ENCODE peak calls at places on chromosomes 16 and 17, in five cellular contexts. R is mucosa of descending colon, K is dorsolateral prefrontal cortex, Q is glutamatergic neuron, Y is IMR-90. M is an unnamed sample.

GRCh38 chr16:55643161-55643970 is 12.4 kb upstream of the SLC6A2 start:
- DNase-seq in R (peak), K (no peak), Q (no peak), Y (peak), M (no peak)

GRCh38 chr16:78184554-78185183 is 85.2 kb downstream of the WWOX start:
- DNase-seq in R (no peak), K (no peak), Q (no peak), Y (peak), M (no peak)

GRCh38 chr17:602436-602835 is 112.2 kb downstream of the VPS53 start:
- DNase-seq in R (no peak), K (no peak), Q (no peak), Y (peak), M (no peak)

GRCh38 chr17:81166033-81166472 is at the start of gene AATK:
- DNase-seq in R (no peak), K (no peak), Q (peak), Y (no peak), M (no peak)

GRCh38 chr17:39925282-39926134 is 1.9 kb downstream of the ORMDL3 start:
- DNase-seq in R (no peak), K (no peak), Q (peak), Y (no peak), M (no peak)

GRCh38 chr17:62737513-62737912 is 70.6 kb downstream of the MARCHF10 start:
- DNase-seq in R (no peak), K (no peak), Q (no peak), Y (no peak), M (no peak)

GRCh38 chr16:69260506-69260905 is 50.6 kb upstream of the VPS4A start:
- DNase-seq in R (no peak), K (no peak), Q (no peak), Y (no peak), M (no peak)

GRCh38 chr17:81309859-81310839 is 15.0 kb upstream of the SLC38A10 start:
- DNase-seq in R (no peak), K (no peak), Q (peak), Y (no peak), M (no peak)

GRCh38 chr17:81235822-81236740 is 2.8 kb downstream of the TEPSIN start:
- DNase-seq in R (no peak), K (no peak), Q (no peak), Y (no peak), M (no peak)

GRCh38 chr17:63181856-63182255 is 215.8 kb downstream of the TANC2 start:
- DNase-seq in R (no peak), K (no peak), Q (no peak), Y (no peak), M (no peak)

GRCh38 chr17:79657861-79658810 is 47.3 kb upstream of the RBFOX3 start:
- DNase-seq in R (no peak), K (no peak), Q (no peak), Y (no peak), M (no peak)

GRCh38 chr17:31858647-31859486 is at the start of gene COPRS:
- DNase-seq in R (peak), K (peak), Q (peak), Y (peak), M (peak)

GRCh38 chr16:21590287-21590686 is 9.1 kb upstream of the METTL9 start:
- DNase-seq in R (no peak), K (no peak), Q (no peak), Y (no peak), M (no peak)

GRCh38 chr17:31680126-31680525 is 178.9 kb downstream of the COPRS start:
- DNase-seq in R (no peak), K (no peak), Q (no peak), Y (no peak), M (no peak)

GRCh38 chr16:87790278-87791023 is 24.7 kb upstream of the KLHDC4 start:
- DNase-seq in R (no peak), K (no peak), Q (no peak), Y (peak), M (no peak)

GRCh38 chr17:37506678-37507077 is 17.0 kb downstream of the DUSP14 start:
- DNase-seq in R (no peak), K (peak), Q (peak), Y (peak), M (no peak)

GRCh38 chr16:72590179-72590937 is 418.4 kb upstream of the PMFBP1 start:
- DNase-seq in R (no peak), K (no peak), Q (no peak), Y (peak), M (no peak)

GRCh38 chr16:23748630-23749029 is 6.2 kb upstream of the CHP2 start:
- DNase-seq in R (no peak), K (no peak), Q (no peak), Y (no peak), M (no peak)

GRCh38 chr16:50316848-50317630 is 50.7 kb downstream of the ADCY7 start:
- DNase-seq in R (no peak), K (peak), Q (no peak), Y (no peak), M (no peak)

GRCh38 chr16:77993111-77993571 is 29.2 kb upstream of the CLEC3A start:
- DNase-seq in R (no peak), K (no peak), Q (no peak), Y (peak), M (no peak)

GRCh38 chr17:9517396-9517795 is 58.2 kb downstream of the STX8 start:
- DNase-seq in R (no peak), K (no peak), Q (no peak), Y (no peak), M (no peak)

GRCh38 chr17:69485901-69486643 is 71.6 kb downstream of the MAP2K6 start:
- DNase-seq in R (no peak), K (no peak), Q (no peak), Y (peak), M (no peak)

GRCh38 chr16:66220766-66221165 is 145.7 kb upstream of the CDH5 start:
- DNase-seq in R (no peak), K (no peak), Q (no peak), Y (no peak), M (no peak)

GRCh38 chr16:14509055-14509454 is 121.0 kb downstream of the PARN start:
- DNase-seq in R (no peak), K (no peak), Q (no peak), Y (peak), M (no peak)

GRCh38 chr17:81359218-81359617 is 36.0 kb upstream of the BAHCC1 start:
- DNase-seq in R (no peak), K (no peak), Q (no peak), Y (no peak), M (no peak)

GRCh38 chr17:35119370-35120185 is at the start of gene RAD51D:
- DNase-seq in R (peak), K (peak), Q (peak), Y (peak), M (peak)

DNA sequence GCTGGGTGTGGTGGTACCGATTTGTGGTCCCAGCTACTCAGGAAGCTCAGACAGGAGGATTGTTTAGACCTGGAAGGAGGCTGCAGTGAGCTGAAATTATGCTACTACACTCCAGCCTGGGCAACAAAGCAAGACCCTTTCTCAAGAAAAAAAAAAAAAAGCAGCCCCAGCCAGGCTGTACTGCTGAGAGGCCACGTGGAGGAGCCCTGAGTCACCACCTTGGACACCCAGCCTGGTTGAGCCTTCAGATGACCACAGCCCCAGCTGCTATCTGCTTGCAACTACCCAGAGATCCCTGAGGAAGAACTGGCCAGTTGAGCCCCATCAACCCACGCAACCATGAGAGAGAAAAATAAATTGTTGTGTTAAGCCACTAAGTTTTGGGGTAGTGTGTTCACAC is 23.6 kb upstream of the GPRC5C start:
- DNase-seq in R (no peak), K (no peak), Q (no peak), Y (no peak), M (no peak)
- TF ChIP-seq CTCF in R (no peak), K (no peak), Q (no peak), Y (no peak), M (no peak)

GRCh38 chr17:45306623-45307022 is 10.2 kb downstream of the MAP3K14 start:
- DNase-seq in R (no peak), K (no peak), Q (no peak), Y (no peak), M (no peak)
- TF ChIP-seq CTCF in R (no peak), K (no peak), Q (no peak), Y (no peak), M (no peak)

GRCh38 chr17:27430882-27431491 is 25.3 kb upstream of the KSR1 start:
- DNase-seq in R (peak), K (no peak), Q (peak), Y (peak), M (no peak)
- TF ChIP-seq CTCF in R (peak), K (peak), Q (peak), Y (peak), M (no peak)

GRCh38 chr16:52584354-52584840 is 37.5 kb upstream of the TOX3 start:
- DNase-seq in R (no peak), K (no peak), Q (no peak), Y (no peak), M (no peak)

GRCh38 chr16:52580488-52580887 is 33.5 kb upstream of the TOX3 start:
- DNase-seq in R (no peak), K (no peak), Q (no peak), Y (no peak), M (no peak)

GRCh38 chr16:52578007-52578828 is 31.3 kb upstream of the TOX3 start:
- DNase-seq in R (no peak), K (no peak), Q (no peak), Y (no peak), M (no peak)

GRCh38 chr16:52578829-52579193 is 31.9 kb upstream of the TOX3 start:
- DNase-seq in R (no peak), K (no peak), Q (no peak), Y (no peak), M (no peak)

GRCh38 chr16:52581530-52581929 is 34.6 kb upstream of the TOX3 start:
- DNase-seq in R (no peak), K (no peak), Q (no peak), Y (no peak), M (no peak)
- TF ChIP-seq CTCF in R (no peak), K (no peak), Q (no peak), Y (no peak), M (no peak)

GRCh38 chr17:57085448-57086068 is 512 bp downstream of the AKAP1 start:
- DNase-seq in R (peak), K (peak), Q (peak), Y (peak), M (no peak)

GRCh38 chr17:57088298-57088697 is 3.3 kb downstream of the AKAP1 start:
- DNase-seq in R (no peak), K (no peak), Q (no peak), Y (no peak), M (no peak)

GRCh38 chr17:57084361-57084801 is 665 bp upstream of the AKAP1 start:
- DNase-seq in R (no peak), K (no peak), Q (no peak), Y (peak), M (no peak)

GRCh38 chr17:57086069-57086930 is 1.3 kb downstream of the AKAP1 start:
- DNase-seq in R (peak), K (no peak), Q (peak), Y (peak), M (no peak)

GRCh38 chr17:57084802-57085447 is at the start of gene AKAP1:
- DNase-seq in R (peak), K (peak), Q (peak), Y (peak), M (peak)
- TF ChIP-seq CTCF in R (no peak), K (peak), Q (no peak), Y (peak), M (no peak)

GRCh38 chr17:11389583-11389982 is 148.6 kb downstream of the SHISA6 start:
- DNase-seq in R (no peak), K (no peak), Q (no peak), Y (no peak), M (no peak)

GRCh38 chr17:11388061-11388460 is 147.0 kb downstream of the SHISA6 start:
- DNase-seq in R (no peak), K (no peak), Q (no peak), Y (no peak), M (no peak)

DNA sequence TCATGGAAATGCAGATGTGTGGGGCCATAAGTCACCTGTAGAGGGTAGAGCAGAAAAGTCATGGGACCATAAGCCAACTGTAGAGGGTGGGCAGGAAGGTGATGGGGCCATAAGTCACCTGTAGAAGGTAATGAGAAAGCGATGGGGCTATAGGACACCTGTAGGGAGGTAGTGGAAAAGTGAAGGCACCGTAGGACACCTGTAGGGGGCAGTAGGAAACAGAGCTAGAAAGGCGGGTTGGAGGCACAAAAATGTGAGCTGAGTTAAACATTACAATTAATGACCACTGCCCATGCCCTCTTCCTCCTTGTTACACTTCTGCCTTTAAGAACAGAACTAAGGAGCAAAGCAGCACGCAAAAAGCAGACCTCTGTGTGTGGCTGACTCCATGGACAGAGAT is 150.1 kb downstream of the SHISA6 start:
- DNase-seq in R (no peak), K (no peak), Q (no peak), Y (no peak), M (no peak)
- TF ChIP-seq CTCF in R (no peak), K (no peak), Q (peak), Y (no peak), M (no peak)

M was measured in omental fat pad.